ENCODE peak calls at places on chromosomes 7 and 10, in four cellular contexts. I, A, X and O are unnamed samples.

GRCh38 chr10:98400482-98400881 is 14.5 kb downstream of the PYROXD2 start:
- DNase-seq in I (no peak), A (no peak), X (no peak), O (no peak)

GRCh38 chr10:74672430-74672829 is 154.0 kb upstream of the KAT6B start:
- DNase-seq in I (no peak), A (no peak), X (no peak), O (no peak)

GRCh38 chr7:16431646-16432424 is 10.5 kb upstream of the CRPPA start:
- DNase-seq in I (peak), A (peak), X (peak), O (peak)

GRCh38 chr7:140640060-140640611 is 477 bp downstream of the DENND2A start:
- DNase-seq in I (no peak), A (no peak), X (peak), O (no peak)

GRCh38 chr7:92567460-92567859 is 22.7 kb downstream of the FAM133B start:
- DNase-seq in I (no peak), A (no peak), X (no peak), O (no peak)

GRCh38 chr10:73871915-73872710 is 2.2 kb downstream of the CAMK2G start:
- DNase-seq in I (no peak), A (no peak), X (peak), O (no peak)

GRCh38 chr7:38020134-38020533 is 99.7 kb downstream of the EPDR1 start:
- DNase-seq in I (no peak), A (no peak), X (no peak), O (no peak)

GRCh38 chr7:157235357-157236018 is 96.8 kb downstream of the UBE3C start:
- DNase-seq in I (peak), A (no peak), X (no peak), O (no peak)

GRCh38 chr10:50635286-50635685 is 11.5 kb upstream of the SGMS1 start:
- DNase-seq in I (no peak), A (no peak), X (no peak), O (no peak)

GRCh38 chr10:44958196-44958896 is 1.3 kb upstream of the RASSF4 start:
- DNase-seq in I (no peak), A (no peak), X (no peak), O (no peak)

GRCh38 chr7:31695856-31696255 is 8.8 kb downstream of the PPP1R17 start:
- DNase-seq in I (no peak), A (no peak), X (no peak), O (no peak)

GRCh38 chr10:86652361-86653202 is 1.8 kb upstream of the OPN4 start:
- DNase-seq in I (no peak), A (no peak), X (peak), O (no peak)

GRCh38 chr10:133453516-133454203 is at the start of gene SCART1:
- DNase-seq in I (no peak), A (no peak), X (no peak), O (no peak)

GRCh38 chr7:18450021-18450420 is 45.5 kb upstream of the HDAC9 start:
- DNase-seq in I (no peak), A (no peak), X (no peak), O (no peak)

GRCh38 chr10:85612833-85613232 is 753.8 kb downstream of the GRID1 start:
- DNase-seq in I (no peak), A (peak), X (no peak), O (peak)

GRCh38 chr10:132630156-132630555 is 92.6 kb downstream of the INPP5A start:
- DNase-seq in I (no peak), A (no peak), X (no peak), O (no peak)

GRCh38 chr10:43156590-43157340 is 18.5 kb downstream of the CSGALNACT2 start:
- DNase-seq in I (no peak), A (no peak), X (no peak), O (no peak)

GRCh38 chr10:99965700-99966099 is 44.0 kb downstream of the DNMBP start:
- DNase-seq in I (no peak), A (no peak), X (no peak), O (no peak)

GRCh38 chr7:24898691-24899090 is 81.3 kb downstream of the OSBPL3 start:
- DNase-seq in I (no peak), A (no peak), X (no peak), O (no peak)

GRCh38 chr7:151310578-151310977 is 31.0 kb upstream of the NUB1 start:
- DNase-seq in I (peak), A (no peak), X (peak), O (no peak)

DNA sequence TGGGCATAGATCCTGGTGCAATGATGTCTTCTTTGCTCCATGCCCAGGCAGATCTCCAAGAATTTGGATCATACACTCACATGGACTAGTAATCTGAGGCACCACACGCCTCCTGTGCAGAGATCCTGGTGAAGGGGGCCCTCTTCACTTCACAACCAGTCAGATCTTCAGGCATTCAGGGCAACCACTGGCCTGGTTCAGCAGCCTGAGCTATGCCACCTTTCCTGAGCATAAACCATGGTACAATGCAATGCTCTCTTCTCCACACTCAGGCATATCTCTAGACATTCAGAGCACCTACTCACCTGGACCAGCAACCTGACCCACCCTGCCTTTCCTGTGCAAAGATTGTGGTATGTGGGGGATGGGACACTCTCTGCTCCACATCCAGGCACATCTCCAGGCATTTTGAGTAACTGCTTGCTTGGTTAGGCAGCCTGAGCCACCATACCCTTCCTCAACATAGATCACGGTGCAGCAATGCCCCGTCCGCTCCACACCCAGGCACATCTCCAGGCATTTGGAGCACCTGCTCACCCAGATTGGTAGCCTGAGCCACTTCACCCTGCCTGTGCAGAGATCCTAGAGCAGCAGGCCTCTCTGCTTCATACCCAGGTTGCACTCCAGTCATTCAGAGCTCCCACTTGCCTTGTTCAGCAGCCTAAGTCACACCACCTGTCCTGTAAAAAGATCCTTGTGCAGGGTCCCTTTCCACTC is 532.2 kb upstream of the STEAP1 start:
- DNase-seq in I (no peak), A (no peak), X (no peak), O (no peak)
- TF ChIP-seq JUND in I (no peak), A (no peak), X (no peak), O (no peak)

DNA sequence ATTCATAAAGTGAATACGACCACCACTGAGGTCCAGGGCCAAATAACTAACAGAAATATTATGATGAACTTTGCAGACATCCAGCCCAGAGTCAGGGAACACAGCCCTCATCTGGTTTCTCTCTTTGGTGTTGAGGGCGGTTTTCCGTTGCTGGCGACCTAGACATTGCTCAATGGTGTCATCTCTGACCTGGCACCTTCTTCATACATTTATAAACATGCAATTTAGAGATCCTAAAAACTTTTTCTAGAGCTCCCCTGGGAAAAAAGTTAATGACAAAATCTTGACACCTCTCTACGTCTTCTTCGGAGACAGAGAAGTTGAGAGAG is 301 bp upstream of the TET1 start:
- DNase-seq in I (no peak), A (peak), X (no peak), O (no peak)
- TF ChIP-seq JUND in I (no peak), A (peak), X (no peak), O (no peak)

GRCh38 chr10:22612316-22612715 is 102.1 kb downstream of the PIP4K2A start:
- DNase-seq in I (no peak), A (no peak), X (no peak), O (no peak)

GRCh38 chr10:22609719-22610118 is 104.7 kb downstream of the PIP4K2A start:
- DNase-seq in I (no peak), A (no peak), X (no peak), O (no peak)

GRCh38 chr10:22613011-22613410 is 101.4 kb downstream of the PIP4K2A start:
- DNase-seq in I (no peak), A (no peak), X (no peak), O (no peak)

GRCh38 chr10:22610595-22610994 is 103.8 kb downstream of the PIP4K2A start:
- DNase-seq in I (no peak), A (no peak), X (no peak), O (no peak)

DNA sequence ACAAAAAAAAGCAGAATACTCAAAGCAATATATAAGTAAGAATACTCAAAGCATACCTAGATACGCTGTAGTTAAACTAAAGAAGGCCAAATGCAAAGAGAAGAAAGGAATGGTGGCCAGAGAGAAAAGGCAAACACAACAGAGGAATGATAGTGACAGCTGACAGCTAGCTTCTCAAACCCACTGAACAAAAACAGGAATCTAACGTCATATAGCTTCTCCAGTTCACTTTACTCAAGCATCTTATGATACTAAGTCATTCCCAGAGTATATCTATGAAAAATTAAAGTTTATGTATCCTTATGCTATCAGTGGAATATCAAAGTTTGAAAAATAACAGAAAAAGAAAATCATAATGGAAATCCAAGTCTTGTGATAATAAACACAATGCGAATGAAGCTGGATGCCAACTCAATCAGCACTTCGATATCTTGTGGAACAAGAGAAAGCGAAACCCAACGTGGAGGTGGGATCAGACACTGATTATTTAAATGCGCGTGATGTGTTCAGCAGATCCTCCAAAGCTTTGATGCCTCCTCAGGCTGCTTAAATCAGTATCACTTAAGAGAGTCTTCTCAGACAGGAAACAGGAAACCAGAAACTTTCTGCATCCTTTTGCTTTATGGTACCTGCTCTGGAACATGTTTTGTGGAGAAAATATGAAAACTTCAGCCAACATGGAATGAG is 102.8 kb downstream of the PIP4K2A start:
- DNase-seq in I (no peak), A (no peak), X (no peak), O (no peak)
- TF ChIP-seq JUND in I (no peak), A (no peak), X (no peak), O (no peak)

GRCh38 chr10:71998840-71999194 is 34.6 kb downstream of the CHST3 start:
- DNase-seq in I (peak), A (no peak), X (peak), O (no peak)

GRCh38 chr10:72001026-72001380 is 36.8 kb downstream of the CHST3 start:
- DNase-seq in I (no peak), A (no peak), X (peak), O (no peak)

GRCh38 chr10:71998119-71998839 is 34.1 kb downstream of the CHST3 start:
- DNase-seq in I (no peak), A (no peak), X (no peak), O (no peak)

GRCh38 chr10:71999360-72000072 is 35.3 kb downstream of the CHST3 start:
- DNase-seq in I (no peak), A (no peak), X (peak), O (no peak)

GRCh38 chr10:72000073-72001025 is 36.2 kb downstream of the CHST3 start:
- DNase-seq in I (no peak), A (no peak), X (no peak), O (no peak)
- TF ChIP-seq JUND in I (no peak), A (no peak), X (no peak), O (no peak)

GRCh38 chr10:59060852-59061251 is 115.6 kb upstream of the PHYHIPL start:
- DNase-seq in I (no peak), A (no peak), X (no peak), O (no peak)
- TF ChIP-seq JUND in I (no peak), A (no peak), X (no peak), O (no peak)

DNA sequence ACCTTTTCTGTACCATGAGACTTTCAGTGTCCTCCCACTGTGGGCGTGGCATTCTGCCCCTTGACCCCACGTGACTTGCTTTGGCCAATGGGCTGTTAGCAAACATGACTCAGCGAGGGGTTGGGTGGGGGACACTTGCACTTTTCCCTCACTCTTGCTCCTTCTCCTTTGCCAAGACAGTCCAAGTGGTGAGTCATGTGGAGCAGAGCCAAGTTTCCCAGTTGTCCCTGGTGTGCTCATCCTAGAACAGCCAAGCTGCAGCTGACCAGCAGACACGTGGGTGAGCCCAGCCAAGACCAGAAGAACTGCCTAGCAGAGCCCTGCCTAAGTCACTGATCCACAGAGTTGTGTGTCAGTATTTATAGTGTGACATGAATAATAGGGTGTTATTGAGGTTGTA is 82.8 kb upstream of the CPXM2 start:
- DNase-seq in I (no peak), A (peak), X (no peak), O (peak)
- TF ChIP-seq JUND in I (no peak), A (peak), X (no peak), O (no peak)

GRCh38 chr10:130041691-130042225 is 68.9 kb downstream of the C10orf143 start:
- DNase-seq in I (no peak), A (no peak), X (no peak), O (no peak)
- TF ChIP-seq JUND in I (no peak), A (no peak), X (no peak), O (no peak)

GRCh38 chr7:7136423-7136822 is 45.9 kb upstream of the C1GALT1 start:
- DNase-seq in I (no peak), A (no peak), X (no peak), O (no peak)
- TF ChIP-seq JUND in I (no peak), A (no peak), X (no peak), O (no peak)